ENCODE peak calls at places on chromosomes 4 and X, in four cellular contexts. C is PC-3, N is cardiac muscle cell, A is fibroblast of lung. W is an unnamed sample.
A peak's percentile ranks its signal among the peaks of the same experiment; 100 is the strongest.

GRCh38 chr4:103718993-103719319 is 829 bp downstream of the TACR3 start:
- DNase-seq in N (peak; percentile 2), C (no peak), A (no peak), W (no peak)

GRCh38 chrX:39815621-39816020 is 282.1 kb downstream of the BCOR start:
- DNase-seq in A (peak; percentile 24), C (peak; percentile 59), N (no peak), W (no peak)

GRCh38 chrX:46169808-46170207 is 375.4 kb downstream of the ZNF674 start:
- DNase-seq in N (no peak), C (peak; percentile 69), A (peak; percentile 43), W (no peak)

GRCh38 chr4:87060957-87061356 is 126.1 kb downstream of the AFF1 start:
- DNase-seq in N (no peak), A (peak; percentile 95), C (peak; percentile 88), W (peak; percentile 54)

GRCh38 chrX:124328765-124329164 is 3.7 kb upstream of the TEX13D start:
- DNase-seq in N (no peak), A (peak; percentile 16), C (peak; percentile 80), W (no peak)

GRCh38 chrX:109384569-109385174 is 97.2 kb downstream of the GUCY2F start:
- DNase-seq in A (peak; percentile 5), C (peak; percentile 40), N (peak; percentile 57), W (peak; percentile 18)

GRCh38 chrX:30278365-30278764 is 30.8 kb downstream of the NR0B1 start:
- DNase-seq in C (no peak), N (no peak), A (peak; percentile 42), W (peak; percentile 23)

GRCh38 chrX:31423575-31424284 is 351.9 kb upstream of the FTHL17 start:
- DNase-seq in N (peak; percentile 76), C (peak; percentile 51), A (peak; percentile 36), W (peak; percentile 65)

GRCh38 chr4:55181606-55182005 is 56.2 kb upstream of the KDR start:
- DNase-seq in A (peak; percentile 78), N (peak; percentile 62), C (peak; percentile 35), W (peak; percentile 78)

GRCh38 chrX:90026730-90027129 is 105.0 kb downstream of the TGIF2LX start:
- DNase-seq in A (no peak), C (no peak), N (no peak), W (no peak)

GRCh38 chr4:168325591-168325990 is 7.0 kb upstream of the DDX60 start:
- DNase-seq in A (no peak), C (no peak), N (no peak), W (no peak)

GRCh38 chrX:22430701-22431100 is 158.0 kb downstream of the CBLL2 start:
- DNase-seq in N (no peak), A (peak; percentile 64), C (no peak), W (peak; percentile 6)

GRCh38 chrX:64186974-64187761 is 18.3 kb downstream of the AMER1 start:
- DNase-seq in A (no peak), C (no peak), N (peak; percentile 56), W (no peak)

GRCh38 chr4:159227378-159227777 is 124.5 kb downstream of the RAPGEF2 start:
- DNase-seq in C (no peak), A (peak; percentile 58), N (no peak), W (peak; percentile 11)

GRCh38 chr4:140158234-140159030 is 4.4 kb upstream of the MAML3 start:
- DNase-seq in N (no peak), A (peak; percentile 41), C (peak; percentile 26), W (no peak)

GRCh38 chrX:2474280-2474962 is 26.4 kb downstream of the DHRSX start:
- DNase-seq in A (no peak), N (no peak), C (no peak), W (no peak)

GRCh38 chr4:113998026-113998425 is 18.6 kb upstream of the ARSJ start:
- DNase-seq in C (no peak), A (no peak), N (no peak), W (no peak)

GRCh38 chrX:143788265-143788664 is 67.7 kb upstream of the SPANXN2 start:
- DNase-seq in C (peak; percentile 63), A (peak; percentile 1), N (peak; percentile 34), W (peak; percentile 0)
- TF ChIP-seq CTCF in C (peak; percentile 68), A (peak; percentile 33), N (peak; percentile 51), W (peak; percentile 53)

GRCh38 chr4:174217273-174218126 is 66.0 kb downstream of the FBXO8 start:
- DNase-seq in C (no peak), N (peak; percentile 44), A (peak; percentile 68), W (no peak)
- H3K27me3 ChIP-seq in C (no peaks in the 10 kb centered on the region), N (peaks cover 76% of the 10 kb centered on the region), A (peaks cover 46% of the 10 kb centered on the region), W (peaks cover 70% of the 10 kb centered on the region)

DNA sequence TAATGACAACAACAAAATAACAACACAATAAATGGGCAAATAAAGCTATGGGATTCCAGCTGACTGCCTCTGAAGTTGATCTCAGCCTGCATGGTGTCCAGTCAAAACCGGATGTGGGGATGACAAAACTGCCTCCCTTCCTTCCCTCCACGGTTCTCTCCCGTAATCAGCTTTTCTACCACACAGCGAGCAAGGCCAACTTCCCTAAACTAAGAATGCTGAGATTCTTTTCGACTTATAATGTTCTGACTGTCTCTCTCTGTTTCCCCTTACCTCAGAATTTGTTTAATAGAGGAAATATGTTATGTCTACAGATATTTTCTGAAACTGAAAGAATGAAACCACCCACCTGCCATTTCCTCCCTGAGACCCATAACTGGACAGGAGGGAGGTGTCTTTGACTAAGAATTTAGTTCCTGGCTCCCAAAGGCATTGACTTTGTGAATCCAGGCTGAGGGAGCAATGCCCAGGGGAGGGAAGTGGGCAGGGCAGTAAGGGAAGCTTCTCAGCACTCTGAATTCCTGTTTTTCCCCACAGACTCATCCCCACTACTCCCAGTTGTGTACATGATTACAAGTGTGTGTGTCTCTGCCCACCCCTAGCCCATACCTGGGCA is 1.0 kb upstream of the TLR1 start:
- DNase-seq in C (no peak), A (peak; percentile 10), N (no peak), W (no peak)
- H3K4me3 ChIP-seq in C (no peak overlapping the region), A (no peak overlapping the region), N (no peak overlapping the region), W (no peak overlapping the region)

GRCh38 chrX:38304010-38304409 is 23.3 kb downstream of the RPGR start:
- DNase-seq in A (no peak), C (peak; percentile 33), N (peak; percentile 15), W (no peak)
- TF ChIP-seq CTCF in A (peak; percentile 19), C (peak; percentile 60), N (peak; percentile 49), W (peak; percentile 58)

DNA sequence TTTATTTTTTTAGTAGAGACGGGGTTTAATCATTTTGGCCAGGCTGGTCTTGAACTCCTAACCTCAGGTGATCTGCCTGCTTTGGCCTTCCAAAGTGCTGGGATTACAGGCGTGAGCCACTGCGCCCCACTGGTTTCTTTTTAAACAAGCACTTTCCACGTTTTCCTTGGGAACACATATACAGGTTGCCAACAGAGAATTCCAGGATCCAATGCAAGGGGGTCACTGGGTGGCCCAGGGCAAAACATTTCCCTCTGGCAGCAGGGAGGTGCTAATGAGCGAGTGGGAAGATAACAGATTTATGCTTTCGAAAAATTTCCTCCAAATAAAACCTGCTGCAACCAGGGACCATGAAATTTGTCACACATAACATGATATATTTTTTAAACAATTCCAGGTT is 41.1 kb downstream of the ADRA2C start:
- DNase-seq in C (no peak), N (no peak), A (no peak), W (no peak)
- H3K27me3 ChIP-seq in C (peaks cover 18% of the 10 kb centered on the region), N (peaks cover 12% of the 10 kb centered on the region), A (no peaks in the 10 kb centered on the region), W (no peaks in the 10 kb centered on the region)

DNA sequence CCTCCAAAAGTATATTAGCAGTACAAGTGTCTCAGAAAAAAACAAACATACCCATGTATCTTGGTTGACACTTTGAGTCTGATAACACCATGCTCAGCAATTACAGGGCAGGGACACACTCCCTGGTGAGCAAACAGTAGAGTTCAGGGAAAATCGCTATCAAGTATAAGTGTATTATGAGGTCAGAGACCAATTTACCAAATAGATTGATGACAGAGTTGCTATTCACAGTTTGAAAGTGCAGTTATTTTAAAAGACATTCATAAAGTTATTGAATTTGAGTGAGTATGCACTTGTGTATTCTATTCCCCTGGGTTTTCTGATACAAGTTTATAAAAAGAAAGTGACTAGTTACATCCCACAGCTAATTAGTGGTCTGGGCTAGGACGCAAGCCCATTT is 10.2 kb upstream of the LONRF3 start:
- DNase-seq in N (no peak), A (no peak), C (no peak), W (no peak)
- H3K4me3 ChIP-seq in N (no peak overlapping the region), A (no peak overlapping the region), C (no peak overlapping the region), W (no peak overlapping the region)

GRCh38 chrX:133249659-133250058 is 31.5 kb upstream of the TFDP3 start:
- DNase-seq in N (no peak), A (peak; percentile 14), C (peak; percentile 44), W (no peak)
- TF ChIP-seq CTCF in N (no peak), A (peak; percentile 6), C (peak; percentile 53), W (peak; percentile 10)

GRCh38 chr4:7327341-7327885 is 107.3 kb downstream of the PSAPL1 start:
- DNase-seq in C (no peak), A (no peak), N (no peak), W (no peak)
- H3K27me3 ChIP-seq in C (no peaks in the 10 kb centered on the region), A (peaks cover under 1% of the 10 kb centered on the region), N (no peaks in the 10 kb centered on the region), W (no peaks in the 10 kb centered on the region)

DNA sequence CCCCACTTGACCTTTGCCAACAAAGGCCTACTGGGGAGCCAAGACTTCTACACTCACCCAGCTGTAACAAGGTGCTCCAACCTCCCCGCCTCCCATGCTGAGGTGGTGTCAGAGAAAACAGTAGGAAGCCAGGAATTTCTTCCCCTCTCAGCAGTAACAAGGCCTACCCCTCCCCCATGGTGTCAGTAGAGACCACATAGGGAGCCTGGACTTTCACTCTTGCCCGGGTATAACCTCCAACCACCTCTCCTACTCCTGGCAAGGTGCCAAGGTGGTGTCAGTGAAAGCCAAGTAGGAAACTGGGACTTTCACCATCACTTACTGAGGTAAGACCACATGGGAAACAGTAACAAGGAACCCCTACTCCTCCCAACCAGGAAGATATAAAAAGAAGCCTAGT is 93.1 kb downstream of the SLC16A2 start:
- DNase-seq in N (peak; percentile 22), A (no peak), C (no peak), W (no peak)
- H3K4me3 ChIP-seq in N (no peak overlapping the region), A (no peak overlapping the region), C (no peak overlapping the region), W (no peak overlapping the region)

W was measured in brain microvascular endothelial cell.